ENCODE peak calls at places on chromosomes 2 and 18, in nine cellular contexts. P is fibroblast of pulmonary artery; U is lower leg skin; M is H9; G is CD8-positive, alpha-beta T cell; T is osteoblast; H is psoas muscle; E is endodermal cell; S is fibroblast of mammary gland. W is an unnamed sample.

GRCh38 chr2:59664946-59665345 is 888.5 kb downstream of the BCL11A start:
- DNase-seq in P (no peak), U (no peak), M (no peak), G (no peak), T (no peak), H (no peak), E (no peak), S (no peak), W (no peak)

GRCh38 chr2:101361079-101361478 is 26.2 kb downstream of the CREG2 start:
- DNase-seq in P (no peak), U (no peak), M (no peak), G (no peak), T (no peak), H (no peak), E (no peak), S (no peak), W (no peak)

GRCh38 chr18:59300676-59301285 is 17.7 kb downstream of the CPLX4 start:
- DNase-seq in P (no peak), U (no peak), M (no peak), G (no peak), T (peak; percentile 11), H (no peak), E (no peak), S (peak; percentile 12), W (no peak)

GRCh38 chr2:239895669-239896068 is 129.5 kb downstream of the NDUFA10 start:
- DNase-seq in P (no peak), U (no peak), M (no peak), G (no peak), T (no peak), H (no peak), E (no peak), S (no peak), W (no peak)

GRCh38 chr2:235504459-235505200 is 10.8 kb downstream of the AGAP1 start:
- DNase-seq in P (no peak), U (no peak), M (no peak), G (no peak), T (no peak), H (no peak), E (peak; percentile 67), S (no peak), W (no peak)

GRCh38 chr2:168165418-168165817 is 82.0 kb downstream of the STK39 start:
- DNase-seq in P (peak; percentile 23), U (no peak), M (no peak), G (no peak), T (no peak), H (no peak), E (no peak), S (peak; percentile 41), W (peak; percentile 36)

GRCh38 chr2:65999790-66000189 is 435.1 kb upstream of the MEIS1 start:
- DNase-seq in P (no peak), U (no peak), M (no peak), G (no peak), T (no peak), H (no peak), E (no peak), S (no peak), W (no peak)

GRCh38 chr2:26088038-26088643 is 54.3 kb downstream of the RAB10 start:
- DNase-seq in P (peak; percentile 48), U (no peak), M (no peak), G (no peak), T (peak; percentile 60), H (no peak), E (no peak), S (peak; percentile 42), W (peak; percentile 27)

GRCh38 chr2:53422979-53423378 is 344.6 kb upstream of the CHAC2 start:
- DNase-seq in P (peak; percentile 69), U (no peak), M (peak; percentile 74), G (no peak), T (peak; percentile 57), H (no peak), E (peak; percentile 79), S (peak; percentile 56), W (peak; percentile 42)

GRCh38 chr2:231780123-231780908 is 766 bp downstream of the PDE6D start:
- DNase-seq in P (peak; percentile 33), U (peak; percentile 14), M (peak; percentile 59), G (no peak), T (peak; percentile 58), H (no peak), E (peak; percentile 84), S (peak; percentile 5), W (peak; percentile 24)

GRCh38 chr2:85933753-85934594 is 45.2 kb upstream of the ST3GAL5 start:
- DNase-seq in P (peak; percentile 96), U (no peak), M (no peak), G (no peak), T (peak; percentile 90), H (no peak), E (no peak), S (peak; percentile 84), W (peak; percentile 92)

GRCh38 chr2:241950413-241950863 is 80.9 kb downstream of the RTP5 start:
- DNase-seq in P (no peak), U (no peak), M (no peak), G (no peak), T (peak; percentile 47), H (no peak), E (no peak), S (no peak), W (no peak)

GRCh38 chr2:189700681-189701080 is 26.2 kb downstream of the ANKAR start:
- DNase-seq in P (no peak), U (no peak), M (no peak), G (no peak), T (no peak), H (no peak), E (no peak), S (no peak), W (no peak)
- TF ChIP-seq CTCF in P (no peak), U (no peak), M (no peak), G (no peak), T (no peak), H (no peak), E (no peak), S (no peak), W (no peak)

DNA sequence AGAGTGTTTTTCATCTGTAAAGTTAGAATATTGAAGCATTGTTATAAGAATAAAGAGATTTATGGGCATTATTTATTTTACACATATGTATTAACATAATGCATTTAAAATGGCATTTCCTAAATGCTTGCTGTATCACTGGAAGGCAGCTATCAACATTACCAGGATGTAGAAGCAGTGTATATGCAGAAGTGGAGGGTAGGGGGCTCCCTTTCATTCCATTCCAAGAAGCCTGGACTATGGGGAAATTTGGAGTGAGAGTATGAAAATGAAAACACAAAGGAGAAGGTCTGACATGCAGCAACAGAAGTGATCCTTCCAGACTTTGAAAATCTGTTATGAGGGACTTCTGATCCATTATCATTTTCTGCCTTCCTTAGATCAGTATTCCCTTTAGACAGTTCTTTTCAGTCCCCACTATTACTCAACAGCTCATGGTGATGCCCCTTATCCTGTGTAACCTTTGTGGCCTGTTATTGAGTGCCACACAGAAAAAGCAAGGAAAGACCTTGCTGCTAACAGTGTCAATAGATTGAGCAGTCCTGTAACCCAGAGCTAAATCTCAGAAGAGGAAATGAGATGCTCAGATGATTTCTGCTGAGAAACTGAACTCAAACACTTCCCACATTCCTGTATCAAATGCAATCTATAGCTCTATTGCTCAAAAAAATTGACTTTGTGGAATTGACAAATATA is 216.6 kb downstream of the HNMT start:
- DNase-seq in P (peak; percentile 11), U (no peak), M (no peak), G (no peak), T (no peak), H (no peak), E (no peak), S (peak; percentile 7), W (no peak)
- TF ChIP-seq CTCF in P (peak; percentile 7), U (no peak), M (peak; percentile 54), G (no peak), T (no peak), H (no peak), E (peak; percentile 66), S (peak; percentile 18), W (peak; percentile 46)

DNA sequence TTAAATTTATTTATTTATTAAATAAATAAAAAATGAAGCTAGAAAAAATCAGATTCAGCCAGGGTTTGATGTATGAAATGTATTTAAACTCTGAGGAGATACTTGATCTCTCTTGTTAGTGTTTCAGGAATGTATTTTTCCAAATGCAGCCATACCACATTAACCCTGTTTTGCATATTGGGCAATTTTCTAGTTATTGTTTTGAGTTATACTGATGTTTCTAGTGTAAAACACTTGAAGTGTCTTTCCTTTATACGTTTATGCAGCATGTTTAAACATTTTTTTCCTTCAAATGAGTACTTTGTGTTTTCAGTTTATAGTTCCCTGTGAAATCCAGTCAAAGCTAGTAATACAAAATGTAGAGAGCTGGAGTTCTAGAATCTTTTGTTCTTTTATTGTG is 69.9 kb downstream of the WDR7 start:
- DNase-seq in P (no peak), U (no peak), M (no peak), G (no peak), T (no peak), H (no peak), E (no peak), S (no peak), W (no peak)
- TF ChIP-seq CTCF in P (no peak), U (no peak), M (no peak), G (no peak), T (no peak), H (no peak), E (no peak), S (no peak), W (no peak)

DNA sequence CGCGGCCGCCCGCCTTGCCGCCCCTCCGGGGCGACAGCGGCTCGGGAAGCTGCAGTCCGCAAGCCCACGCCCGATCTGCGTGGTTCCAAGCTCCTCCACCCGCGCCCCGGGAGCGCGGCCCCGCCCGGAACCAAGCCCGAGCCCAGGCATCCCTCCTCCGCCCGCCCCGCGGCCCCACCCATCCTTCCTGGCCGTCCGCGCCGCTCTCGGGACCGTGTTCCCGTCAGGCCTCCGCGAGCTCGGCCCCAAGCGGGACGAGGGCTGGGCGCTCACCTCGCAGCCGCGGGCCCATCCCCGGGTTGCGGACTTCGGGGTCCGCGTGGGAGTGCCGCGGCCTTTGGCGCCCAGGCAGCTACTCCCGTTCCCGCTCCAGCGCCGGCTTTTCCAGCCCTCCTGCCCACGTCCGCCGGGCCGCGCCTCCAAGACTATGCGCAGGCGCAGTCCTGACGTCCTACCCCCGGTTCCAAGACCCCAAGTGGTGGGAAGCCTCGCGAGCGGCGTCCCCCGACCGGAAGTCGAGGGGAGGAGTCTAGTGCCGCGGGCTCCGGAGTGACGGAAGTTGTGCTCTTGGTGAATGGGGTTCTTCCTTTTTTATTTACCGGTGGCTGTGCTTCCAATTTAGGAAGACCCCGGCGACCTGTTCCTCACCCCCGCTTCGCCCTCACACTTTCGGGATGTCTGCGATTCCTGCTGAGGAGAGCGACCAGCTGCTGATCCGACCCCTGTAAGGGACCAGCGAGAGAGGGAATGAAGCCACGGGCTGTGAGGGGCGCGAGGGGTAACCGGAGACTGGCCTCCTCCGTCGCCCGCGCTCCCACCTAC is at the start of the genes CPSF3 and ITGB1BP1:
- DNase-seq in P (peak; percentile 98), U (peak; percentile 96), M (peak; percentile 98), G (peak; percentile 97), T (peak; percentile 97), H (peak; percentile 99), E (peak; percentile 99), S (peak; percentile 96), W (peak; percentile 93)
- TF ChIP-seq CTCF in P (no peak), U (peak; percentile 39), M (no peak), G (no peak), T (no peak), H (no peak), E (no peak), S (no peak), W (no peak)